ENCODE peak calls at places on chromosomes 2 and 18, in seven cellular contexts. D is epithelial cell of esophagus, P is HFF-Myc, H is foreskin fibroblast, E is hepatocyte, C is HCT116, G is cardiac muscle cell. R is an unnamed sample.
A peak's percentile ranks its signal among the peaks of the same experiment; 100 is the strongest.

GRCh38 chr2:100624536-100624935 is 61.7 kb downstream of the PDCL3 start:
- DNase-seq in D (no peak), H (no peak), C (no peak), P (no peak), G (no peak), E (no peak), R (no peak)

GRCh38 chr2:85472265-85472664 is 53.8 kb downstream of the SH2D6 start:
- DNase-seq in E (no peak), H (no peak), G (no peak), D (peak; percentile 75), P (no peak), C (no peak), R (no peak)

GRCh38 chr18:50518787-50519520 is 40.9 kb upstream of the MAPK4 start:
- DNase-seq in G (peak; percentile 70), H (no peak), P (no peak), D (peak; percentile 76), C (no peak), E (no peak), R (no peak)

GRCh38 chr2:235098736-235099494 is 147.1 kb downstream of the SH3BP4 start:
- DNase-seq in E (no peak), P (no peak), G (peak; percentile 34), C (no peak), D (no peak), H (no peak), R (peak; percentile 62)

GRCh38 chr2:41432459-41432858 is 615.4 kb upstream of the PKDCC start:
- DNase-seq in G (no peak), E (no peak), P (no peak), D (no peak), C (no peak), H (no peak), R (no peak)

GRCh38 chr2:9335322-9335754 is 88.0 kb downstream of the ITGB1BP1 start:
- DNase-seq in E (peak; percentile 61), P (no peak), H (no peak), D (no peak), G (no peak), C (no peak), R (no peak)

GRCh38 chr2:209977386-209978239 is 24.8 kb upstream of the RPE start:
- DNase-seq in D (peak; percentile 53), G (peak; percentile 60), H (peak; percentile 47), C (peak; percentile 28), E (peak; percentile 40), P (peak; percentile 9), R (peak; percentile 10)

GRCh38 chr2:54208364-54209240 is 47.4 kb downstream of the TSPYL6 start:
- DNase-seq in H (peak; percentile 58), P (no peak), C (no peak), D (no peak), G (peak; percentile 55), E (no peak), R (peak; percentile 16)

GRCh38 chr2:137947714-137948336 is 16.4 kb upstream of the HNMT start:
- DNase-seq in P (no peak), C (peak; percentile 59), G (peak; percentile 83), H (peak; percentile 85), D (peak; percentile 77), E (peak; percentile 60), R (no peak)

GRCh38 chr2:81436256-81436655 is 1131.7 kb upstream of the LRRTM1 start:
- DNase-seq in G (no peak), D (no peak), P (no peak), H (no peak), C (peak; percentile 63), E (no peak), R (no peak)

GRCh38 chr2:32484907-32485306 is 128.1 kb downstream of the BIRC6 start:
- DNase-seq in P (peak; percentile 90), G (peak; percentile 90), D (peak; percentile 93), C (peak; percentile 15), H (peak; percentile 94), E (peak; percentile 27), R (peak; percentile 91)

GRCh38 chr2:29014331-29014730 is 33.2 kb downstream of the TOGARAM2 start:
- DNase-seq in E (no peak), H (no peak), G (no peak), P (no peak), C (no peak), D (no peak), R (no peak)

GRCh38 chr2:31365834-31366505 is 48.6 kb downstream of the XDH start:
- DNase-seq in H (no peak), P (no peak), D (no peak), E (no peak), C (no peak), G (no peak), R (no peak)

GRCh38 chr2:224687156-224687555 is 29.0 kb downstream of the CCDC195 start:
- DNase-seq in C (no peak), D (no peak), P (no peak), G (no peak), E (no peak), H (peak; percentile 18), R (no peak)

GRCh38 chr2:106948550-106948949 is 62.6 kb upstream of the ST6GAL2 start:
- DNase-seq in D (no peak), H (peak; percentile 22), G (no peak), E (no peak), P (no peak), C (no peak), R (no peak)

GRCh38 chr2:57802243-57802642 is 244.4 kb upstream of the VRK2 start:
- DNase-seq in H (no peak), P (no peak), E (no peak), C (no peak), G (no peak), D (no peak), R (no peak)

GRCh38 chr2:8893978-8894820 is 56.8 kb upstream of the KIDINS220 start:
- DNase-seq in G (peak; percentile 61), C (no peak), E (peak; percentile 44), P (no peak), D (no peak), H (no peak), R (no peak)

DNA sequence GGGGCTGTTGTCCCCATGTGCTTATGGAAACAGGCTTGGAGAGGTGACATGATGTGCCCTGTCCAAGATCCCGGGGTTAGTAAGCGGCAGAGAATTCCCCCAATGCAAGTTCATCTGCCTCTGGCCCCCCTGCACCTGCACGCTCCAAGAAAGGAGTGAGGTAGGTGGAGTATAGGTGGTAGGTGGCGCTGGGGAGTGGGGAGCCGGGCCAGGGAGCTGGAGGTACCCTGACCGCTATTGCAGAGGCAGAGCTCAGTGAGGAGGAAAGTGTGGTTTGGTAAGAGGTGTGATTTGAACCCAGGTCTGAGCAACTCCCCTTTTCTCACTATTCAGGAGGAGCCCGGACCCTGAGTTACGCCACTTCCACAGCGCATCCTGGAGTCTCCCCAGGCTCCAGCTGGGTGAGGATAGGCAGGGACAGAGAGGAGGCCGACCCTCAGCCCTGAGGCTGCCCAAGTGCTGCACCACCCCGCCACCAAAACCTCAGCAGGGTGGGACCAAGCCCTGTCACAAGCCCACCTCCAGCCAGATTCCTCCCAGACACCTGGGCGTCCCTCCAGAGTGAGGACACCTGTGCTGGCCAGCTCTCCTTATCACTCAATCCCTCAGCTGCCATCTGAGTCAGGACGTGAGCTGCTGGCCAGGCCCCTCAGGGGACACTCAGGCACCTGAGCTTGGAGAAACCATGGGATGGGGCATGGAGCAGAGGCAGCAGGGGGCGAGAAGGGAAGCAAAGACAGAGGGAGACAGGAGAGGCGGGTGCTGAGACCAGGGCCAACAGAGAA is 5.6 kb downstream of the HAAO start:
- DNase-seq in D (no peak), E (no peak), C (no peak), P (no peak), G (no peak), H (no peak), R (no peak)
- H3K4me3 ChIP-seq in D (no peak overlapping the region), E (no peak overlapping the region), C (no peak overlapping the region), P (no peak overlapping the region), G (no peak overlapping the region), H (no peak overlapping the region), R (no peak overlapping the region)

DNA sequence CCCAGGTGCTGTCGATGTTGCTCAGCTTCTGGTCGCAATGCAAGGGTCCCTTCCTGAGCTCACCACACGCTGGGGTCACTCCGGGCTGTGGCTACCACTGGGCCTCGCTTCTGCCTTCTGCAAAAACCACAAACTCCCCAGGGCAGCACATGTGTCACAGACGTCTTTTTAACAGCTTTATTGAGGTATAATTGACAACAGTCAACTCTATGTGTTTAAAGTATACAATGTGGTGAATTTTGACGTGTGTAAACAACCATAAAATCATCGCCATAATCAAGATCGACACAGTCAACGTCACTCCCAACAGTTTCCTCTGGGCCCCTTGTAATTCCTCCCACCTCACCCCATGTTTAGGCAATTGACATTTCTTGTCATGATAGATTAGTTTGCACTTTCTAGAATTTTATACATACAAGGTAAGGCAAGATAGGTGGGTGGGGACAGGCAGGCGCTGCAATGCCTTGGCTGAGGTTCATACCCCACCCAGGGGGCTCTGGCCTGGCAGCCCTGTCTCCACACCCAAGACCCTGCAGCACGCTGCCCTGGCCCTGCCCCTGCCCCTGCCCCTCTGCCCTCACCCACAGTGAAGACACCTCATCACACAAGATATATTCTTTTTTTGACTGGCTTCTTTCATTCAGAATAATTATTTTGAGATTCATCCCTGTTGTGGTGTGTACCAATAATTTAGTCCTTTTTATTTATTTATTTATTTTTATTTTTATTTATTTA is 11.6 kb upstream of the B3GNT7 start:
- DNase-seq in P (peak; percentile 61), E (peak; percentile 58), G (no peak), D (no peak), H (no peak), C (no peak), R (no peak)
- H3K4me3 ChIP-seq in P (no peak overlapping the region), E (no peak overlapping the region), G (no peak overlapping the region), D (no peak overlapping the region), H (no peak overlapping the region), C (no peak overlapping the region), R (no peak overlapping the region)

GRCh38 chr2:241597561-241597960 is 39.0 kb downstream of the BOK start:
- DNase-seq in G (no peak), H (no peak), P (no peak), C (no peak), D (no peak), E (no peak), R (no peak)

GRCh38 chr2:241598487-241598886 is 38.5 kb downstream of the THAP4 start:
- DNase-seq in H (no peak), C (peak; percentile 27), E (no peak), D (peak; percentile 31), P (no peak), G (no peak), R (no peak)

GRCh38 chr2:241595600-241596140 is 37.1 kb downstream of the BOK start:
- DNase-seq in E (peak; percentile 47), H (no peak), C (no peak), D (no peak), G (peak; percentile 44), P (no peak), R (no peak)

GRCh38 chr2:241601841-241602240 is 35.1 kb downstream of the THAP4 start:
- DNase-seq in C (no peak), H (no peak), D (no peak), P (no peak), G (no peak), E (no peak), R (no peak)

DNA sequence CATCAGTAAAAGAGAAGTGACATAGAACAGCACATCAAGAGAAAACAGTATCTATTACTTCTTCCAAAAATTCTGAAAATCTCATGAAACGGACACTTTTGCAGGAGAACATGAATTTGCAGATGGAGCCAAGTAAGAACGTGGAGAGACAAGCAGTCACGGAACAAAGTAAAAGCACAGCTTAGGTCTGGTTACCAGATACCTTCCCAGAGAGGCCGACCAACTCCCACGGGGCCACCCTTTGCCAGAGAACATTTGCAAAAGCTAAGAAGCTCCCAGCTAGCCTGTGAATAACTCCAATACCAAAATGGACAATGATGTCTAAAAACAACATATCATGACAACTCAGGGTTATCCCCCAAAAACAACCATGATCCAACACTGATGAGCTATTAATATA is 38.9 kb downstream of the THAP4 start:
- DNase-seq in G (no peak), H (no peak), D (no peak), C (no peak), P (no peak), E (no peak), R (no peak)
- H3K4me3 ChIP-seq in G (no peak overlapping the region), H (no peak overlapping the region), D (no peak overlapping the region), C (no peak overlapping the region), P (no peak overlapping the region), E (no peak overlapping the region), R (no peak overlapping the region)

GRCh38 chr18:13201315-13201714 is 17.2 kb upstream of the LDLRAD4 start:
- DNase-seq in G (no peak), D (no peak), E (no peak), H (no peak), C (no peak), P (no peak), R (no peak)
- H3K4me3 ChIP-seq in G (no peak overlapping the region), D (no peak overlapping the region), E (no peak overlapping the region), H (no peak overlapping the region), C (no peak overlapping the region), P (no peak overlapping the region), R (no peak overlapping the region)

R was measured in AG09309.